ENCODE peak calls at places on chromosomes 6 and 20, in four cellular contexts. Q is A549, B is activated T-cell treated with anti-CD3 and anti-CD28 coated beads for 24 hours, Y is MCF 10A. O is an unnamed sample.

GRCh38 chr6:53250137-53250760 is 98.5 kb downstream of the ELOVL5 start:
- DNase-seq in Q (no peak), B (no peak), Y (peak), O (no peak)

GRCh38 chr6:107627928-107628327 is 138.0 kb downstream of the SOBP start:
- DNase-seq in B (no peak), Q (no peak), Y (no peak), O (no peak)

GRCh38 chr6:163782436-163783003 is 368.0 kb downstream of the QKI start:
- DNase-seq in Q (no peak), Y (peak), B (no peak), O (no peak)

GRCh38 chr6:6772751-6773150 is 184.2 kb downstream of the LY86 start:
- DNase-seq in Q (no peak), B (no peak), Y (no peak), O (no peak)

GRCh38 chr6:42911171-42912021 is 4.5 kb upstream of the PTCRA start:
- DNase-seq in Y (no peak), Q (no peak), B (no peak), O (no peak)

GRCh38 chr6:159533568-159533967 is 159.5 kb downstream of the SOD2 start:
- DNase-seq in B (no peak), Y (no peak), Q (no peak), O (no peak)

GRCh38 chr6:3023663-3024483 is 24.2 kb downstream of the NQO2 start:
- DNase-seq in B (peak), Y (peak), Q (peak), O (peak)

GRCh38 chr6:112007805-112008204 is 46.1 kb upstream of the CCN6 start:
- DNase-seq in B (no peak), Y (no peak), Q (no peak), O (no peak)

GRCh38 chr20:47706345-47706744 is 78.9 kb downstream of the SULF2 start:
- DNase-seq in Q (no peak), Y (no peak), B (no peak), O (no peak)

GRCh38 chr6:157656437-157657005 is 166.5 kb upstream of the SNX9 start:
- DNase-seq in B (no peak), Y (peak), Q (no peak), O (no peak)